ENCODE peak calls at places on chromosomes 16 and 17, in six cellular contexts. C, F, J, Q, N and S are unnamed samples.

GRCh38 chr17:75785770-75786538 is 1.3 kb downstream of the UNK start:
- DNase-seq in Q (peak), C (no peak), J (no peak), F (peak), N (no peak), S (no peak)

GRCh38 chr17:63382136-63382535 is 64.0 kb downstream of the CYB561 start:
- DNase-seq in N (no peak), C (no peak), F (no peak), Q (peak), J (no peak), S (no peak)

GRCh38 chr17:55709984-55710383 is 12.7 kb downstream of the TMEM100 start:
- DNase-seq in Q (no peak), F (no peak), C (no peak), J (no peak), N (no peak), S (no peak)

GRCh38 chr17:42760652-42761581 is at the start of gene RAMP2:
- DNase-seq in N (no peak), J (no peak), Q (peak), C (peak), F (no peak), S (no peak)

GRCh38 chr16:31869511-31870201 is 4.0 kb upstream of the ZNF267 start:
- DNase-seq in Q (peak), J (no peak), N (peak), F (peak), C (no peak), S (no peak)

GRCh38 chr17:21549107-21549687 is 143.1 kb upstream of the KCNJ18 start:
- DNase-seq in C (no peak), F (no peak), J (no peak), N (no peak), Q (peak), S (no peak)

GRCh38 chr16:13109171-13109570 is 207.8 kb downstream of the SHISA9 start:
- DNase-seq in N (no peak), C (peak), Q (no peak), J (no peak), F (no peak), S (no peak)

GRCh38 chr17:57288034-57288752 is 31.9 kb downstream of the MSI2 start:
- DNase-seq in J (no peak), N (no peak), Q (peak), C (no peak), F (no peak), S (no peak)

GRCh38 chr16:47136101-47136820 is 7.5 kb downstream of the NETO2 start:
- DNase-seq in F (no peak), N (no peak), Q (peak), C (no peak), J (no peak), S (no peak)

GRCh38 chr17:40025991-40026815 is 11.0 kb downstream of the CSF3 start:
- DNase-seq in C (no peak), N (no peak), J (no peak), Q (no peak), F (no peak), S (peak)

GRCh38 chr17:47948706-47949196 is 7.4 kb downstream of the PNPO start:
- DNase-seq in F (no peak), N (no peak), Q (peak), C (no peak), J (no peak), S (no peak)

GRCh38 chr17:8249621-8250020 is 532 bp downstream of the PFAS start:
- DNase-seq in C (no peak), F (no peak), N (no peak), Q (no peak), J (no peak), S (no peak)

GRCh38 chr17:47733047-47733413 is at the start of gene TBX21:
- DNase-seq in Q (peak), C (peak), J (peak), F (peak), N (peak), S (peak)

GRCh38 chr16:73012341-73012740 is 35.6 kb downstream of the ZFHX3 start:
- DNase-seq in Q (no peak), N (no peak), C (peak), J (no peak), F (no peak), S (no peak)

GRCh38 chr17:55806745-55807466 is 56.1 kb downstream of the PCTP start:
- DNase-seq in F (no peak), Q (no peak), C (no peak), J (no peak), N (no peak), S (no peak)

GRCh38 chr17:81245024-81245664 is 6.0 kb downstream of the NDUFAF8 start:
- DNase-seq in Q (peak), N (no peak), C (no peak), F (no peak), J (no peak), S (peak)